ENCODE peak calls at places on chromosomes 4 and X, in four cellular contexts. E, C, O and T are unnamed samples.

GRCh38 chr4:159240690-159241089 is 137.8 kb downstream of the RAPGEF2 start:
- DNase-seq in C (peak; percentile 60), E (no peak), O (no peak), T (no peak)

GRCh38 chrX:66004928-66005831 is 34.7 kb downstream of the VSIG4 start:
- DNase-seq in O (no peak), C (no peak), E (no peak), T (no peak)

GRCh38 chr4:5890063-5890727 is 2.7 kb downstream of the CRMP1 start:
- DNase-seq in O (no peak), E (no peak), C (peak; percentile 30), T (peak; percentile 18)

GRCh38 chrX:133258481-133258880 is 40.3 kb upstream of the TFDP3 start:
- DNase-seq in C (peak; percentile 63), E (no peak), O (peak; percentile 1), T (peak; percentile 62)

GRCh38 chr4:84938316-84938715 is 28.2 kb downstream of the WDFY3 start:
- DNase-seq in E (no peak), C (peak; percentile 68), O (peak; percentile 20), T (peak; percentile 75)

GRCh38 chr4:56874166-56874565 is 33.5 kb upstream of the REST start:
- DNase-seq in C (no peak), O (no peak), E (no peak), T (no peak)

GRCh38 chr4:152591361-152591760 is 55.5 kb upstream of the FBXW7 start:
- DNase-seq in C (peak; percentile 11), E (peak; percentile 24), O (no peak), T (peak; percentile 33)

GRCh38 chr4:138650917-138651564 is 364.5 kb upstream of the NOCT start:
- DNase-seq in O (peak; percentile 20), E (no peak), C (peak; percentile 89), T (peak; percentile 50)

GRCh38 chrX:65674351-65674893 is 7.0 kb downstream of the MSN start:
- DNase-seq in C (peak; percentile 31), O (no peak), E (no peak), T (no peak)

GRCh38 chr4:54539500-54540029 is 118.2 kb upstream of the KIT start:
- DNase-seq in E (peak; percentile 16), C (peak; percentile 46), O (no peak), T (peak; percentile 37)

GRCh38 chr4:7007944-7008343 is 35.2 kb upstream of the TADA2B start:
- DNase-seq in O (no peak), E (no peak), C (peak; percentile 36), T (no peak)

GRCh38 chrX:103685396-103685795 is 1.1 kb downstream of the MORF4L2 start:
- DNase-seq in E (no peak), C (no peak), O (no peak), T (peak; percentile 13)

GRCh38 chr4:616911-617643 is 8.3 kb upstream of the PDE6B start:
- DNase-seq in C (no peak), O (no peak), E (no peak), T (no peak)

GRCh38 chrX:39477438-39478120 is 620.2 kb downstream of the BCOR start:
- DNase-seq in C (no peak), E (peak; percentile 29), O (no peak), T (peak; percentile 5)

GRCh38 chrX:139831689-139832456 is 101.0 kb downstream of the ATP11C start:
- DNase-seq in O (peak; percentile 18), C (peak; percentile 70), E (no peak), T (peak; percentile 54)

GRCh38 chr4:5204781-5205180 is 153.5 kb downstream of the STK32B start:
- DNase-seq in E (no peak), O (no peak), C (no peak), T (no peak)

GRCh38 chr4:101197350-101197749 is 150.0 kb downstream of the PPP3CA start:
- DNase-seq in O (no peak), C (no peak), E (peak; percentile 7), T (no peak)

GRCh38 chr4:76023381-76023780 is at the start of gene CXCL10:
- DNase-seq in E (no peak), C (peak; percentile 82), O (no peak), T (no peak)

GRCh38 chr4:3346146-3346545 is 53.3 kb downstream of the RGS12 start:
- DNase-seq in C (peak; percentile 84), E (peak; percentile 35), O (peak; percentile 44), T (peak; percentile 75)

GRCh38 chrX:2404816-2405215 is 96.0 kb downstream of the DHRSX start:
- DNase-seq in O (no peak), C (no peak), E (no peak), T (no peak)

GRCh38 chr4:69896530-69897116 is 34.2 kb upstream of the CSN1S1 start:
- DNase-seq in C (peak; percentile 3), E (no peak), O (no peak), T (peak; percentile 20)

GRCh38 chr4:80452768-80453167 is 117.2 kb downstream of the CFAP299 start:
- DNase-seq in O (no peak), C (no peak), E (no peak), T (no peak)

GRCh38 chr4:55074386-55074785 is 51.0 kb downstream of the KDR start:
- DNase-seq in E (no peak), C (no peak), O (no peak), T (peak; percentile 77)

GRCh38 chrX:9534686-9535085 is 69.8 kb downstream of the TBL1X start:
- DNase-seq in C (peak; percentile 19), E (no peak), O (no peak), T (peak; percentile 55)

GRCh38 chr4:112111306-112111705 is 33.9 kb upstream of the FAM241A start:
- DNase-seq in O (no peak), E (no peak), C (no peak), T (no peak)

GRCh38 chrX:102067966-102068723 is 57.3 kb upstream of the TCEAL2 start:
- DNase-seq in E (no peak), O (no peak), C (peak; percentile 16), T (peak; percentile 10)

GRCh38 chr4:82569076-82569475 is 7.3 kb upstream of the TMEM150C start:
- DNase-seq in E (no peak), C (no peak), O (no peak), T (no peak)

GRCh38 chr4:74133786-74134499 is 24.0 kb upstream of the MTHFD2L start:
- DNase-seq in E (peak; percentile 72), O (peak; percentile 65), C (peak; percentile 86), T (peak; percentile 91)

GRCh38 chr4:8332891-8333331 is 63.4 kb downstream of the HTRA3 start:
- DNase-seq in E (no peak), O (no peak), C (no peak), T (no peak)

GRCh38 chrX:111460612-111461011 is 48.6 kb upstream of the DCX start:
- DNase-seq in O (no peak), C (no peak), E (no peak), T (no peak)

GRCh38 chr4:3320361-3321023 is 27.7 kb downstream of the RGS12 start:
- DNase-seq in E (no peak), C (no peak), O (no peak), T (no peak)

GRCh38 chr4:46032061-46032460 is 91.8 kb downstream of the GABRG1 start:
- DNase-seq in O (no peak), C (no peak), E (no peak), T (no peak)

GRCh38 chr4:42641155-42641554 is 15.8 kb downstream of the ATP8A1 start:
- DNase-seq in O (no peak), E (no peak), C (no peak), T (no peak)
- H3K4me3 ChIP-seq in O (no peak overlapping the region), E (no peak overlapping the region), C (no peak overlapping the region), T (no peak overlapping the region)

GRCh38 chrX:136304493-136304892 is 3.7 kb downstream of the ADGRG4 start:
- DNase-seq in C (no peak), O (no peak), E (no peak), T (no peak)
- TF ChIP-seq CTCF in C (no peak), O (no peak), E (no peak), T (no peak)

GRCh38 chr4:185127021-185127925 is 15.8 kb upstream of the SLC25A4 start:
- DNase-seq in C (no peak), E (no peak), O (no peak), T (no peak)
- H3K4me3 ChIP-seq in C (peak overlapping the region; percentile 51), E (peak overlapping the region; percentile 70), O (peak overlapping the region; percentile 57), T (peak overlapping the region; percentile 45)

GRCh38 chrX:20066968-20067708 is 49.6 kb downstream of the MAP7D2 start:
- DNase-seq in E (peak; percentile 1), C (peak; percentile 70), O (peak; percentile 20), T (peak; percentile 66)
- TF ChIP-seq CTCF in E (no peak), C (peak; percentile 64), O (peak; percentile 56), T (peak; percentile 54)

GRCh38 chr4:121693450-121693849 is 3.3 kb downstream of the ANXA5 start:
- DNase-seq in C (peak; percentile 37), O (no peak), E (no peak), T (no peak)
- H3K4me3 ChIP-seq in C (peak overlapping the region; percentile 41), O (peak overlapping the region; percentile 96), E (peak overlapping the region; percentile 11), T (peak overlapping the region; percentile 20)

GRCh38 chrX:150506486-150506885 is 61.9 kb upstream of the MTM1 start:
- DNase-seq in E (peak; percentile 52), O (no peak), C (no peak), T (no peak)

GRCh38 chrX:150503898-150504219 is 64.6 kb upstream of the MTM1 start:
- DNase-seq in C (no peak), O (no peak), E (peak; percentile 61), T (no peak)

GRCh38 chrX:150506020-150506419 is 62.4 kb upstream of the MTM1 start:
- DNase-seq in E (no peak), O (no peak), C (no peak), T (no peak)

GRCh38 chrX:150502979-150503897 is 65.2 kb upstream of the MTM1 start:
- DNase-seq in O (no peak), E (peak; percentile 37), C (no peak), T (no peak)

GRCh38 chrX:150504399-150505186 is 63.8 kb upstream of the MTM1 start:
- DNase-seq in E (peak; percentile 29), O (no peak), C (peak; percentile 37), T (peak; percentile 24)
- TF ChIP-seq CTCF in E (no peak), O (no peak), C (no peak), T (no peak)

GRCh38 chrX:11461181-11462001 is 168.2 kb downstream of the AMELX start:
- DNase-seq in C (peak; percentile 78), O (no peak), E (no peak), T (no peak)

GRCh38 chrX:11462648-11463047 is 169.4 kb downstream of the AMELX start:
- DNase-seq in C (no peak), E (no peak), O (no peak), T (no peak)

GRCh38 chrX:11460347-11460746 is 167.1 kb downstream of the AMELX start:
- DNase-seq in E (no peak), C (no peak), O (no peak), T (no peak)

GRCh38 chrX:11464360-11464759 is 171.1 kb downstream of the AMELX start:
- DNase-seq in O (no peak), E (no peak), C (no peak), T (no peak)

GRCh38 chrX:11462136-11462535 is 168.9 kb downstream of the AMELX start:
- DNase-seq in O (no peak), C (peak; percentile 8), E (no peak), T (no peak)
- H3K4me3 ChIP-seq in O (no peak overlapping the region), C (no peak overlapping the region), E (no peak overlapping the region), T (no peak overlapping the region)

DNA sequence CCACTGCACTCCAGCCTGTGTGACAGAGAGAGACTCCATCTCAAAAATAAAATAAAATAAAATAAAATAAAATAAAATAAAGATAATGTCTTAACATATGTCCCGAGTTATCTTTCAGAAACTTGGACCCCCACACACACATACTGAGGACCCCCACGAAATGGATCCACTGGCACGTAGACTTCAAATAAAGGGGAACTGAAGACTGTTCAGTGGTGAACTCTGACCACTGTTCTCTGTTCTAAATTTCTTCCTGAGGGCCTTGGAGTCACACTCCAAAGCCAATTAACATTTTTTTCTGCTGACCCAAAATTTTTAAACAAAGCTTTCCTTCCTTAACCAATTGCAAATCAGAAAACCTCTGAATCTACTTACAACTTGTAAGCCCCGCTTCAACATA is 43.5 kb upstream of the PRDX4 start:
- DNase-seq in C (no peak), O (no peak), E (no peak), T (no peak)
- TF ChIP-seq CTCF in C (no peak), O (no peak), E (no peak), T (no peak)